ENCODE peak calls at places on chromosomes 11 and 22, in four cellular contexts. One of them, this sample, is unnamed.

GRCh38 chr11:61293869-61294716 is 1.0 kb downstream of the VWCE start:
- DNase-seq in suprapubic skin: no peak
- DNase-seq in astrocyte: no peak
- DNase-seq in fibroblast of pulmonary artery: peak; percentile 66
- DNase-seq in this sample: peak; percentile 11

GRCh38 chr11:119511601-119512000 is 88.6 kb upstream of the THY1 start:
- DNase-seq in fibroblast of pulmonary artery: no peak
- DNase-seq in suprapubic skin: no peak
- DNase-seq in astrocyte: no peak
- DNase-seq in this sample: no peak

GRCh38 chr11:59918987-59919589 is 19.1 kb upstream of the OOSP1 start:
- DNase-seq in astrocyte: peak; percentile 33
- DNase-seq in suprapubic skin: no peak
- DNase-seq in fibroblast of pulmonary artery: peak; percentile 75
- DNase-seq in this sample: peak; percentile 68

GRCh38 chr11:92759571-92760214 is 209.8 kb upstream of the MTNR1B start:
- DNase-seq in astrocyte: no peak
- DNase-seq in suprapubic skin: no peak
- DNase-seq in fibroblast of pulmonary artery: no peak
- DNase-seq in this sample: no peak

GRCh38 chr11:111000400-111001090 is 245.0 kb upstream of the POU2AF2 start:
- DNase-seq in fibroblast of pulmonary artery: peak; percentile 40
- DNase-seq in astrocyte: peak; percentile 80
- DNase-seq in suprapubic skin: no peak
- DNase-seq in this sample: no peak

GRCh38 chr22:37045958-37046357 is 5.6 kb upstream of the KCTD17 start:
- DNase-seq in astrocyte: peak; percentile 24
- DNase-seq in fibroblast of pulmonary artery: peak; percentile 65
- DNase-seq in suprapubic skin: no peak
- DNase-seq in this sample: no peak

GRCh38 chr11:61106906-61107470 is 4.7 kb downstream of the CD5 start:
- DNase-seq in fibroblast of pulmonary artery: no peak
- DNase-seq in suprapubic skin: no peak
- DNase-seq in astrocyte: no peak
- DNase-seq in this sample: no peak

GRCh38 chr11:66232769-66233168 is 35.7 kb upstream of the RAB1B start:
- DNase-seq in astrocyte: no peak
- DNase-seq in fibroblast of pulmonary artery: no peak
- DNase-seq in suprapubic skin: no peak
- DNase-seq in this sample: no peak

GRCh38 chr11:126739499-126740145 is 260.9 kb downstream of the KIRREL3 start:
- DNase-seq in suprapubic skin: no peak
- DNase-seq in astrocyte: no peak
- DNase-seq in fibroblast of pulmonary artery: peak; percentile 3
- DNase-seq in this sample: no peak

GRCh38 chr11:107545101-107545514 is 20.4 kb downstream of the ALKBH8 start:
- DNase-seq in suprapubic skin: no peak
- DNase-seq in astrocyte: peak; percentile 94
- DNase-seq in fibroblast of pulmonary artery: peak; percentile 64
- DNase-seq in this sample: peak; percentile 94

GRCh38 chr22:18067121-18067520 is 10.7 kb upstream of the PEX26 start:
- DNase-seq in fibroblast of pulmonary artery: no peak
- DNase-seq in astrocyte: no peak
- DNase-seq in suprapubic skin: no peak
- DNase-seq in this sample: no peak

GRCh38 chr22:22408269-22408668 is 100.3 kb downstream of the ZNF280B start:
- DNase-seq in astrocyte: no peak
- DNase-seq in fibroblast of pulmonary artery: no peak
- DNase-seq in suprapubic skin: no peak
- DNase-seq in this sample: no peak

GRCh38 chr11:75858613-75859012 is 43.6 kb downstream of the UVRAG start:
- DNase-seq in fibroblast of pulmonary artery: peak; percentile 82
- DNase-seq in astrocyte: peak; percentile 63
- DNase-seq in suprapubic skin: no peak
- DNase-seq in this sample: peak; percentile 14

GRCh38 chr22:29882716-29883044 is 294 bp upstream of the MTMR3 start:
- DNase-seq in suprapubic skin: no peak
- DNase-seq in fibroblast of pulmonary artery: no peak
- DNase-seq in astrocyte: no peak
- DNase-seq in this sample: no peak
- H3K4me3 ChIP-seq in suprapubic skin: peak overlapping the region; percentile 96
- H3K4me3 ChIP-seq in fibroblast of pulmonary artery: peak overlapping the region; percentile 28
- H3K4me3 ChIP-seq in astrocyte: peak overlapping the region; percentile 76
- H3K4me3 ChIP-seq in this sample: no peak overlapping the region

DNA sequence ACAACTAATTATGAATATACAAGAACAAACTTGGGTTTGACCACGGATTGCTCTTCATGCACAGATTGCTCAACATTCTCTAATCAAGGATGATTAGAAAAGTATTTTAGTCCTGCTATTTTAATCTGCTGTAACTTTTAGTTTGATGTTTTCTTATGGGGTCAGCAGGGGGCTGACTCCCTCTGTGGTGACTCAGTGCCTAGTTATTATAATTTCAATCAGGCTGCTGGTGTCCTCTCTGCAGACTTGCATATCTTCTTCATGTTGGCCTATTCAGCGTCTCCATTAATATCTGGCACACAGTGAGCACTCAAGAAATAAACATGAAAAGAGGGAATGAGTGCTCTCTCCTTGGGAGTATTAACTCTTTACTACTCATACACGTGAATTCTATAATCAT is 223.8 kb upstream of the DDI1 start:
- DNase-seq in fibroblast of pulmonary artery: no peak
- DNase-seq in suprapubic skin: no peak
- DNase-seq in astrocyte: no peak
- DNase-seq in this sample: no peak
- H3K4me3 ChIP-seq in fibroblast of pulmonary artery: no peak overlapping the region
- H3K4me3 ChIP-seq in suprapubic skin: no peak overlapping the region
- H3K4me3 ChIP-seq in astrocyte: no peak overlapping the region
- H3K4me3 ChIP-seq in this sample: no peak overlapping the region

DNA sequence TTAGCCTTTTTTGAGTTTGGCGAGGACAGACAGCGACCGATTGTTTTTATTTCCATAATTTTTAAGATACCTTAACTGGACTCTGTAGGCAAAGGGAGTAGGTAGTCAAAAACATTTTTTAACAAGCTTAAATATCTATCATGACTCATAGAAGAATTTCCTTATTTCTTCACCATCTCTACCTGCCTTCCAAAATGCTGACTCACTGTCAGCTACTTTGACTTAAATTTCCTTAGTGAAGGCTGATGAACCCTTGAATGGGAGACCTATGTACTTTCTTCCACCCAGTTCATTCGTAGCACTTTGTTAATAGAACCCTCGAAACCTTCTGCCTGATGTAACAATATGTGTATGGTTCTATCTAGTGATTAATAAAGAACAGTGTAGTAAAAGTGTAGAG is 1.1 kb upstream of the MTMR2 start:
- DNase-seq in fibroblast of pulmonary artery: peak; percentile 74
- DNase-seq in suprapubic skin: no peak
- DNase-seq in astrocyte: peak; percentile 55
- DNase-seq in this sample: peak; percentile 80
- H3K4me3 ChIP-seq in fibroblast of pulmonary artery: peak overlapping the region; percentile 91
- H3K4me3 ChIP-seq in suprapubic skin: no peak overlapping the region
- H3K4me3 ChIP-seq in astrocyte: peak overlapping the region; percentile 92
- H3K4me3 ChIP-seq in this sample: peak overlapping the region; percentile 69

DNA sequence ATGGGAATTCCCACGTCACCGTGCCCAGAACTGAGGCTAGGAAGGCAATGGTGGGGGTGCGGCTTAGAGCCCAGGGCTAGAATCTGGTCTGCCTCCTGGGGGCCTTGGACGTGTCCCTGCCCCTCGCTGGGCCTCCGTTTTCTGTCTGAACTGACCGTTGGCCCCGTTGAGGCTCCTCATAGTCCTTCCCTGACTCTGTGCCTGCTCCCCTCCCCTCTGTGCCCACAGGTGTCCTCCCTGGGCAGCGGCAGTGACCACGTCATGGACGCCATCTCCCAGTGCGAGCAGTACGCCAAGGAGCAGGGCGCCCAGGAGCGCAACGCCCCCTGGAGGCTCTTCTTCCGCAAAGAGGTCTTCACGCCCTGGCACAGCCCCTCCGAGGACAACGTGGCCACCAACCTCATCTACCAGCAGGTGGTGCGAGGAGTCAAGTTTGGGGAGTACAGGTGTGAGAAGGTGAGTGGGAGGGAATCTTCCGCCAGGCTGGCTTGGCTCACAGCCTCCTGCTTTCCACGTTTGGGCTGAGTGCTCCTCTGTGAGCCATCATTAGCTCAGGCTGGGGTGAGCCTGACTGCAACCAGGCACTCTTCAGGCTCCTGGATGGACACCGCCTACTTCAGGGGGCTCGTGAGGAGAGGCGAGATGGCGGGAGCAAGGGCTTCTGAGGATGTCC is 63.9 kb downstream of the MYO7A start:
- DNase-seq in fibroblast of pulmonary artery: peak; percentile 60
- DNase-seq in suprapubic skin: no peak
- DNase-seq in astrocyte: peak; percentile 26
- DNase-seq in this sample: peak; percentile 93
- H3K4me3 ChIP-seq in fibroblast of pulmonary artery: peak overlapping the region; percentile 24
- H3K4me3 ChIP-seq in suprapubic skin: peak overlapping the region; percentile 16
- H3K4me3 ChIP-seq in astrocyte: no peak overlapping the region
- H3K4me3 ChIP-seq in this sample: peak overlapping the region; percentile 54

DNA sequence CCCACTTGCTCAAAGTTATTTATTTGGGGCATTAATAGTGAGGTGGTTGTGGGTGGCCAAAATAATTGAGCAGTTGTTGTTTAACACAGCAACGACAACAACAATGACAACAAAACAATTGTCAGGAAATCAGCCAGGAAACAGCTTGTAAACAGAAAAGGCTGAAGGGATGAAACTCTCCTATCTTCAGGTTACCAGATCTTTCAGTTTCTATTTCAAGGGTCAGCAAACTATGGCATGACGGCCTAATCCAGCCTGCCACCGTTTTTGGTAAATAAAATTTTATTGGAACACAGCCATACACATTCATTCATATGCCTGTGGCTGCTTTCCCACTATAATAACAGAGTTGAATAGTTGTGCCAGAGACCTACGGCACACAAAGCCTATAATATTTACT is 76.2 kb upstream of the MTMR2 start:
- DNase-seq in suprapubic skin: no peak
- DNase-seq in fibroblast of pulmonary artery: peak; percentile 35
- DNase-seq in astrocyte: no peak
- DNase-seq in this sample: no peak
- H3K4me3 ChIP-seq in suprapubic skin: peak overlapping the region; percentile 28
- H3K4me3 ChIP-seq in fibroblast of pulmonary artery: no peak overlapping the region
- H3K4me3 ChIP-seq in astrocyte: no peak overlapping the region
- H3K4me3 ChIP-seq in this sample: peak overlapping the region; percentile 0

GRCh38 chr22:46084943-46085830 is 65.1 kb upstream of the PPARA start:
- DNase-seq in suprapubic skin: peak; percentile 94
- DNase-seq in astrocyte: peak; percentile 92
- DNase-seq in fibroblast of pulmonary artery: no peak
- DNase-seq in this sample: peak; percentile 89

GRCh38 chr22:46085831-46086576 is 64.3 kb upstream of the PPARA start:
- DNase-seq in fibroblast of pulmonary artery: peak; percentile 51
- DNase-seq in astrocyte: peak; percentile 78
- DNase-seq in suprapubic skin: peak; percentile 95
- DNase-seq in this sample: peak; percentile 90

GRCh38 chr22:46082633-46083032 is 67.7 kb upstream of the PPARA start:
- DNase-seq in suprapubic skin: no peak
- DNase-seq in fibroblast of pulmonary artery: no peak
- DNase-seq in astrocyte: no peak
- DNase-seq in this sample: peak; percentile 21

GRCh38 chr22:46083383-46084350 is 66.7 kb upstream of the PPARA start:
- DNase-seq in fibroblast of pulmonary artery: no peak
- DNase-seq in suprapubic skin: peak; percentile 75
- DNase-seq in astrocyte: no peak
- DNase-seq in this sample: peak; percentile 32

GRCh38 chr22:46084376-46084775 is 66.0 kb upstream of the PPARA start:
- DNase-seq in astrocyte: no peak
- DNase-seq in fibroblast of pulmonary artery: no peak
- DNase-seq in suprapubic skin: no peak
- DNase-seq in this sample: no peak
- H3K4me3 ChIP-seq in astrocyte: peak overlapping the region; percentile 99
- H3K4me3 ChIP-seq in fibroblast of pulmonary artery: no peak overlapping the region
- H3K4me3 ChIP-seq in suprapubic skin: peak overlapping the region; percentile 79
- H3K4me3 ChIP-seq in this sample: peak overlapping the region; percentile 89

GRCh38 chr22:19765477-19766234 is 5.1 kb downstream of the TBX1 start:
- DNase-seq in suprapubic skin: no peak
- DNase-seq in fibroblast of pulmonary artery: no peak
- DNase-seq in astrocyte: no peak
- DNase-seq in this sample: no peak

GRCh38 chr22:19764636-19765476 is 4.3 kb downstream of the TBX1 start:
- DNase-seq in suprapubic skin: no peak
- DNase-seq in fibroblast of pulmonary artery: no peak
- DNase-seq in astrocyte: no peak
- DNase-seq in this sample: no peak

GRCh38 chr22:19766506-19767426 is 6.2 kb downstream of the TBX1 start:
- DNase-seq in fibroblast of pulmonary artery: no peak
- DNase-seq in suprapubic skin: no peak
- DNase-seq in astrocyte: no peak
- DNase-seq in this sample: no peak

GRCh38 chr22:19767427-19768380 is 7.1 kb downstream of the TBX1 start:
- DNase-seq in suprapubic skin: no peak
- DNase-seq in fibroblast of pulmonary artery: no peak
- DNase-seq in astrocyte: no peak
- DNase-seq in this sample: no peak

DNA sequence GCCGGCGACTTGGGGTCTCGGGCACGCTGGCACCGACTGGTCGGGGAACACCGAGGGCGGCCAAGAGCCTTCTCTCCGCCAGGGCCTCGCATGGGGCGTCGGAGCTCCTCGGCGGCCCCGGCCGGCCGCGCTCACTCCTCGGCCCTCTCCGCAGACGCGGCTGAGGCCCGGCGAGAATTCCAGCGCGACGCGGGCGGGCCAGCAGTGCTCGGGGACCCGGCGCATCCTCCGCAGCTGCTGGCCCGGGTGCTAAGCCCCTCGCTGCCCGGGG is 5.6 kb downstream of the TBX1 start:
- DNase-seq in suprapubic skin: no peak
- DNase-seq in fibroblast of pulmonary artery: no peak
- DNase-seq in astrocyte: no peak
- DNase-seq in this sample: no peak
- H3K4me3 ChIP-seq in suprapubic skin: peak overlapping the region; percentile 48
- H3K4me3 ChIP-seq in fibroblast of pulmonary artery: no peak overlapping the region
- H3K4me3 ChIP-seq in astrocyte: no peak overlapping the region
- H3K4me3 ChIP-seq in this sample: peak overlapping the region; percentile 22

DNA sequence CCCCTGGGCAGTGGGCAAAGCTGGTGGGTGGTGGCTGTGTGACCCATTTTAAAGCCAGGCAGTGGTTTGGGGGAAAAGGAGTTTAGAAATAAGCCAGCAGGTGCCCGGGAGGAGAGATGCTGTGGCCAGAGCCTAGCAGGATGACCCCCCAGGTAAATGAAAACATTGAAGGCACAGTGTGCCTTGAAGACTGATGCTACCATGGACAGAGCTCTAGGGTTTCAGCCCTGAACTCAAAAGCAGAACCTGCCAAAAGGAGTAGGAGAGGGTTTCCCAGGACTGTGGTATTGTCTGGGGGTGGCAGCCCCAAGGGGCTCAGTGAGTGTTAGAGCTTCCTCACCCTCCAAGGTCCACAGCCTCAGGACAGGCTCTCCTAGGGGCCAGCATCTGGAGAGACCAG is 88.4 kb upstream of the LMO1 start:
- DNase-seq in astrocyte: no peak
- DNase-seq in fibroblast of pulmonary artery: no peak
- DNase-seq in suprapubic skin: no peak
- DNase-seq in this sample: no peak
- H3K4me3 ChIP-seq in astrocyte: no peak overlapping the region
- H3K4me3 ChIP-seq in fibroblast of pulmonary artery: no peak overlapping the region
- H3K4me3 ChIP-seq in suprapubic skin: no peak overlapping the region
- H3K4me3 ChIP-seq in this sample: no peak overlapping the region

This sample was measured in mammary epithelial cell.